ENCODE peak calls at places on chromosomes 4 and X, in seven cellular contexts. W is body of pancreas, M is NB4, P is tibial artery, K is AG09309, R is ascending aorta, I is foreskin fibroblast. D is an unnamed sample.

GRCh38 chr4:175671491-175671934 is 140.6 kb downstream of the GPM6A start:
- DNase-seq in R (no peak), P (no peak), K (no peak), M (no peak), I (no peak), W (no peak), D (no peak)

GRCh38 chrX:115419094-115419493 is 129.6 kb downstream of the LUZP4 start:
- DNase-seq in W (no peak), M (no peak), R (no peak), K (no peak), P (no peak), I (no peak), D (no peak)

GRCh38 chrX:141175786-141176185 is 1.1 kb downstream of the LDOC1 start:
- DNase-seq in P (no peak), I (no peak), M (no peak), W (peak), R (no peak), K (no peak), D (no peak)

GRCh38 chr4:94452476-94453300 is 946 bp downstream of the PDLIM5 start:
- DNase-seq in K (peak), I (peak), R (peak), W (peak), P (peak), M (peak), D (no peak)

GRCh38 chr4:117164338-117164737 is 79.0 kb upstream of the TRAM1L1 start:
- DNase-seq in P (no peak), I (no peak), R (no peak), W (no peak), K (no peak), M (peak), D (no peak)

GRCh38 chr4:117137143-117137542 is 51.8 kb upstream of the TRAM1L1 start:
- DNase-seq in M (peak), K (no peak), P (no peak), I (peak), W (no peak), R (no peak), D (peak)

GRCh38 chrX:96181571-96181970 is 503.1 kb upstream of the DIAPH2 start:
- DNase-seq in I (no peak), W (no peak), K (no peak), R (no peak), P (no peak), M (no peak), D (no peak)

GRCh38 chrX:134562002-134562401 is 96.3 kb downstream of the PLAC1 start:
- DNase-seq in M (no peak), I (no peak), R (no peak), P (no peak), K (no peak), W (no peak), D (no peak)

GRCh38 chr4:29047341-29048041 is 1672.7 kb upstream of the PCDH7 start:
- DNase-seq in R (no peak), M (no peak), P (no peak), K (no peak), W (no peak), I (no peak), D (no peak)

GRCh38 chr4:96052827-96053226 is 212.9 kb downstream of the PDHA2 start:
- DNase-seq in I (no peak), M (no peak), K (no peak), P (no peak), R (no peak), W (no peak), D (no peak)

GRCh38 chr4:80916770-80917169 is 113.7 kb upstream of the BMP3 start:
- DNase-seq in W (no peak), P (no peak), I (no peak), K (no peak), M (no peak), R (no peak), D (no peak)
- TF ChIP-seq CTCF in W (no peak), P (no peak), I (no peak), K (no peak), M (no peak), R (no peak), D (no peak)

DNA sequence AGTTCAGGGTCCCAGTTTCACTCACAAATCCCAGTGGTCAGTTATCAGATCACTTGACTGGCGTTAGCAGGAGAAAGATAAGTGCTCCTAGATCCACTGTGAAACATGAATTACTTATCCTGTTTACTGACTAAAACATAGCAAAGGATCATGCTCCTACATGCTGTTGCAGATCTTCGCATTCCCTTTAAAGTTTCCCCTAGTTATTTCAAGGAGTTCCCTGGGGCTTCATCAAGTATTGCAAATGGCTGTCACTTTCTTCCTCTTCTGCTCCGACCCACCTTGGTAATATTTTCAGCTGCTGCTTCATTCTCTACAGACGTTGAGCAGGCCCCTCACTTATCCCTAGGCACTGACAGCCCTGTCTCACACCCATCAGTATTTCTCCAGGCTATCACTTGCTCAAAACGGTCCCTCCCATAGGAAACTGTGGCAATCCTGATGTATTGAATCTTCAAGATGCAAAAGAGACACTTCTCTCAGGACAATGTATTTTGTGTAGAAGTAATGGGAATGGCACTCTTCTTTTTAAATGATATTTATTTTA is 466.0 kb downstream of the INPP4B start:
- DNase-seq in R (no peak), K (no peak), P (no peak), I (no peak), W (no peak), M (no peak), D (no peak)
- H3K4me3 ChIP-seq in R (no peak), K (no peak), P (no peak), I (no peak), W (no peak), M (no peak), D (no peak)

GRCh38 chr4:185212566-185212965 is 3.2 kb downstream of the SNX25 start:
- DNase-seq in R (peak), K (no peak), M (no peak), P (no peak), I (peak), W (no peak), D (no peak)

GRCh38 chr4:185210102-185210981 is 944 bp downstream of the SNX25 start:
- DNase-seq in K (no peak), R (peak), W (peak), P (peak), M (peak), I (peak), D (no peak)

GRCh38 chr4:185211035-185211434 is 1.6 kb downstream of the SNX25 start:
- DNase-seq in I (peak), W (no peak), P (no peak), R (peak), K (no peak), M (no peak), D (no peak)

GRCh38 chr4:185211641-185212040 is 2.2 kb downstream of the SNX25 start:
- DNase-seq in M (no peak), I (no peak), R (peak), W (no peak), K (no peak), P (no peak), D (no peak)

GRCh38 chr4:185209031-185209851 is at the start of gene SNX25:
- DNase-seq in I (peak), K (no peak), R (peak), P (peak), W (peak), M (peak), D (no peak)
- TF ChIP-seq CTCF in I (no peak), K (no peak), R (no peak), P (peak), W (no peak), M (no peak), D (peak)

GRCh38 chr4:46909078-46909477 is at the start of gene COX7B2:
- DNase-seq in R (no peak), I (no peak), W (no peak), P (no peak), M (no peak), K (no peak), D (no peak)
- H3K4me3 ChIP-seq in R (no peak), I (no peak), W (no peak), P (no peak), M (no peak), K (no peak), D (no peak)

GRCh38 chr4:137531121-137531520 is 1.2 kb downstream of the PCDH18 start:
- DNase-seq in P (no peak), K (no peak), I (peak), M (no peak), R (no peak), W (no peak), D (no peak)
- TF ChIP-seq CTCF in P (no peak), K (peak), I (peak), M (no peak), R (peak), W (no peak), D (peak)

DNA sequence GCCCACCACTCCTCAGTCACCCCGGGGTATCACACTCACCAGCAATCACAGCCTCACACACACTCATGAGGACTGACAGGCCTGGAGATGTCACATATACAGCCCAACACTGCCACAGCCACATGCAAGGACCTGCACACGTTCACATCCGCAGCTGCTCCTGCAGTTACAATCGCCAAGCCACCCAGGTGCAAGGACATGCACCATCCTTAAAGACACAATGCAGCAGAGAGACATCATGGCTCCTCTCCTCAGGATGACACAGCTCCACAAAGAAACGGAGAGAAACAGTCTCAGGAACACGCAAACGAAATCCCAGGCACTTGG is 1.1 kb downstream of the PCSK1N start:
- DNase-seq in M (no peak), I (no peak), P (no peak), K (no peak), W (no peak), R (peak), D (no peak)
- H3K4me3 ChIP-seq in M (no peak), I (no peak), P (no peak), K (no peak), W (no peak), R (no peak), D (no peak)

GRCh38 chrX:75155830-75156525 is at the start of gene ABCB7:
- DNase-seq in P (peak), M (peak), K (peak), I (peak), W (peak), R (peak), D (peak)
- TF ChIP-seq CTCF in P (no peak), M (no peak), K (peak), I (peak), W (no peak), R (peak), D (peak)

DNA sequence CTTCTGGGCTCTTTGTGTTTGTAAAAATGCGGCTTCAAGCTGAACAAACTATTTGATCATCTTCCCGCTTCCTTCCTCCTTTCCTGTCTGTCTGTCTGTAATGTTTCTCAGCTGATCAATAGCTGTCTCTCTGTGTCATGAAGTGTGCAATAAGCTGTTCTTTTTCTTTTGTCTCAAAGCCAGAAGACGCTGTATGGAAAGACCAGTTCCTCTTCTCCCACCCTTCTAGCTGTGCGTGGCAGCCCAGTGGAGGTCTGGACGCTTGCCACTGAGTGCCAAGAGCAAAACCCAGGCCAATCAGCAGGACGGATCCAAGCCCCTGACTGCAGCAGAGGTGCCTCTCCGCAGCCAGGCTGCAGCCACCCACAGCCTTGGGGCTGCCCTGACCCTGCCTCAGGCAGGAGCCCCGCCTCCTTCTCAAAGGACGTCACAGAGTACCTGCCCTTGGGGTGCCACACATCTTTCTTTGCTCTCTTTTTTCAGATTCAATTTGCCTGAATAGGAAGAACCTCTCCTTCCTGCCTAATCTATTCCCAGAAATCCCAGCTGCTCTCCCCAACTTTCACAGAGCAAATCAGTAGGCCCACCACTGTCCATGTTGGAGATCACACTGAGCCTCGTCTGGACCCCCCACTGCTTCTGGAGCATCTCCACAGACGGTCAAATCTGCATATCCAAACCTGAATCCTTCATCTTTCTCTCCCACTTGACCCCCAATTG is 59.1 kb downstream of the MAML3 start:
- DNase-seq in W (peak), R (peak), M (peak), K (no peak), I (no peak), P (peak), D (no peak)
- H3K4me3 ChIP-seq in W (no peak), R (peak), M (peak), K (no peak), I (no peak), P (no peak), D (no peak)

GRCh38 chr4:171651071-171651470 is 162.1 kb upstream of the GALNTL6 start:
- DNase-seq in M (no peak), R (no peak), K (no peak), W (no peak), I (no peak), P (no peak), D (no peak)

GRCh38 chr4:171646984-171647383 is 166.2 kb upstream of the GALNTL6 start:
- DNase-seq in K (no peak), R (no peak), I (no peak), P (no peak), W (no peak), M (no peak), D (no peak)

GRCh38 chr4:171648926-171649325 is 164.3 kb upstream of the GALNTL6 start:
- DNase-seq in W (no peak), R (no peak), I (no peak), P (no peak), K (no peak), M (no peak), D (no peak)

GRCh38 chr4:171644430-171645057 is 168.7 kb upstream of the GALNTL6 start:
- DNase-seq in I (no peak), M (peak), W (no peak), K (no peak), R (no peak), P (no peak), D (no peak)

GRCh38 chr4:171650543-171650942 is 162.7 kb upstream of the GALNTL6 start:
- DNase-seq in I (no peak), K (no peak), R (no peak), P (no peak), W (no peak), M (no peak), D (no peak)
- TF ChIP-seq CTCF in I (no peak), K (no peak), R (no peak), P (no peak), W (no peak), M (peak), D (no peak)

DNA sequence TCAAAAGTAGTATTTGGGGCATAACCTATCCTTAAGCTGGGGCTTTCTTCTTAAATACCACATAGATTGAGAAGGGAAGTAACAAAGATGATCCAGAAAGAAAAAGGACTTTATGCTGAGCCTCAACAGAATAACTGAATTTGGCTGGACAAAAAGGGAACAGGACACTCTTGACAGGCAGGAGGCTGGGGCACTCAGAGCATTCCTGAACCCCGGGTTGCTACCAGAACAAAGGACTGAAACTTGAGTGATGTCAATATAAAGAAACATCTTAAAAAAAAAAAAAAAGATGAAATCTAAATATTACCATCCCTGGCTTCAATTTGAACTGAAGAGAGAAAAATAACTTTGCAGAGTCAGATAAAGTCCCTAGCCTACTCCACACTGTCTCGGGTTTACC is 23.9 kb downstream of the RELL1 start:
- DNase-seq in K (no peak), M (no peak), W (no peak), R (no peak), P (no peak), I (no peak), D (no peak)
- H3K4me3 ChIP-seq in K (no peak), M (no peak), W (no peak), R (no peak), P (no peak), I (no peak), D (no peak)

D was measured in AG04449.